ENCODE peak calls at places on chromosomes 13 and 19, in five cellular contexts. O is Peyer's patch, Q is type B pancreatic cell, C is fibroblast of lung, I is astrocyte of the spinal cord. A is an unnamed sample.

GRCh38 chr13:51976890-51977289 is 34.4 kb downstream of the ATP7B start:
- DNase-seq in O (no peak), I (no peak), Q (no peak), C (no peak), A (no peak)

GRCh38 chr19:45762870-45763631 is 6.0 kb downstream of the SIX5 start:
- DNase-seq in C (no peak), I (no peak), O (no peak), Q (no peak), A (no peak)

GRCh38 chr13:39485314-39485700 is 117.7 kb downstream of the LHFPL6 start:
- DNase-seq in C (no peak), O (no peak), I (peak), Q (no peak), A (no peak)

GRCh38 chr19:4575978-4576933 is 16.8 kb upstream of the SEMA6B start:
- DNase-seq in I (peak), Q (no peak), C (peak), O (peak), A (peak)

GRCh38 chr19:46678110-46678732 is 17.2 kb upstream of the DACT3 start:
- DNase-seq in Q (no peak), I (no peak), C (no peak), O (no peak), A (peak)

GRCh38 chr19:52936151-52936957 is 13.1 kb upstream of the ZNF888 start:
- DNase-seq in I (no peak), O (no peak), C (no peak), Q (no peak), A (no peak)

GRCh38 chr13:26458196-26458734 is 99.2 kb upstream of the WASF3 start:
- DNase-seq in C (no peak), Q (no peak), O (no peak), I (no peak), A (no peak)

GRCh38 chr13:27281420-27281819 is 10.8 kb downstream of the RASL11A start:
- DNase-seq in C (no peak), Q (no peak), O (peak), I (no peak), A (no peak)

GRCh38 chr13:20340136-20340758 is 108.1 kb upstream of the GJB6 start:
- DNase-seq in Q (no peak), O (no peak), I (no peak), C (peak), A (no peak)

GRCh38 chr19:10976200-10976892 is 15.5 kb downstream of the SMARCA4 start:
- DNase-seq in I (no peak), Q (no peak), C (no peak), O (no peak), A (no peak)

GRCh38 chr19:10984166-10984735 is 23.4 kb downstream of the SMARCA4 start:
- DNase-seq in O (no peak), C (no peak), Q (no peak), I (no peak), A (no peak)

GRCh38 chr19:10981496-10981895 is 20.7 kb downstream of the SMARCA4 start:
- DNase-seq in I (peak), Q (no peak), O (no peak), C (peak), A (peak)

GRCh38 chr19:10977773-10978155 is 16.9 kb downstream of the SMARCA4 start:
- DNase-seq in I (no peak), Q (no peak), O (no peak), C (no peak), A (no peak)

DNA sequence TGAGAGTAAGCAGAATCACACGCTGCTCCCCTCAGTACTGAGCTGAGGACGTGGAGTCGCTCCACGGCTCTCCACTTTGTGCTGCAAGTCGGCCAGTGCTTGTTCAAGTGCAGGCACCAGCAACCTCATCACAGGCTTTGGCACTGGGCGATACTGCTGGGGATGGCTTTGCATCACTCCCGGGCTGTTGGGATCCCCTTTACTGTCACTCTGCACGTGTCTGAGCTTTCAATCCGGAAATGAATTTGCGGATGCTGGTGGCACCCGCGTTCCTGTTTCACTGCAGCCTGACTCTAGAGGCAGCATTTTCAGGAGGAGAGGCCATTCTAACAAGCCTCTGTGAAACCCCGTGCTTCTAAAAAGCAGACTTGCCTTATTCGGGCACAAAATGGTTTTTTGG is 19.1 kb downstream of the SMARCA4 start:
- DNase-seq in C (peak), I (no peak), Q (no peak), O (peak), A (no peak)
- TF ChIP-seq CTCF in C (no peak), I (no peak), Q (no peak), O (no peak), A (no peak)

DNA sequence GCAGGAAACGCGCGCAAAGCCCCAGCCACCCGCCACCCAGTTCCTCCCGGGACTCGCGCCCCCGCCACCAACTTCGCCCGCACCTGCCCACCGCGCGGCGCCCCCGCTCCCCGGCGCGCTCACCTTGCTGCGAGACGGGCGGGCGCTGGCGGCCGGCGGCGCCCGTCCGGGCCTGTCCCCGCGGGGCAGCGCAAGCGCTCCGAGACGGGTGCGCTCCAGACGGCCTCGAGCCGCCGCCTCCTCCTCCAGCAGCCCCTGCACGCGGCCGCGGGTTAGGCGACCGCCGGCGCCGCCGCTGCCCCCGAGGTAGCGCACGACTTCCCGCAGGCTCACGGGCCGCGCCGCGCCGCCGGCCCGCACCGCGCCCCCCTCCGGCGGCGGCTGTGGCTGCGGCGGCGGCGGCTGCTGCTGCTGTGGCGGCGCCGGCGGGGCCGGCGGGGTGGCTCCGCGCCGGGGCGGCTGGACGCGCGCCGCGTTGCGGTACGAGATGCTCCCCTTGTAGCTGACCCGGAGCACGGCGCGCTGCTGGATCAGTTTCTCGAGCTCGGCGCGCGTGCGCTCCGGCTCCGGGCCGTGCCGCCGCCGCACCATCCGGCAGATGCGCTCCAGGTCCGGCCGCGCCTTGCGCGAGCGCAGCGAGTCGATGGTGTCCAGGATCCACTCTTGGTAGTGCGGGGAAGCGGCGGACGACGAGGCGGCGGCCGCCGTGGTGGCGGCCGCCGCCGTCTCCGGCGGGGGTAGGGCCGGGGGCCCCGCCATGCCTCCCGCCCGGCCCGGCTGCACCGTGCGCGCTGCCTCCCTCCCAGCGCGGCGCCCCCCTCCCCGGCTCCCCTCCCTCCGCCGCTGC is 666 bp downstream of the SAMD1 start:
- DNase-seq in I (peak), C (peak), Q (no peak), O (peak), A (no peak)
- TF ChIP-seq CTCF in I (no peak), C (no peak), Q (peak), O (no peak), A (peak)

GRCh38 chr19:6472713-6473112 is 8.6 kb downstream of the CRB3 start:
- DNase-seq in C (no peak), Q (no peak), O (no peak), I (no peak), A (no peak)

GRCh38 chr19:6475321-6476108 is 6.1 kb downstream of the DENND1C start:
- DNase-seq in O (no peak), C (no peak), Q (no peak), I (no peak), A (no peak)

GRCh38 chr19:6476155-6476895 is 5.3 kb downstream of the DENND1C start:
- DNase-seq in O (peak), I (peak), Q (peak), C (peak), A (peak)

GRCh38 chr19:6471076-6471475 is 7.0 kb downstream of the CRB3 start:
- DNase-seq in Q (no peak), C (no peak), I (no peak), O (no peak), A (no peak)

GRCh38 chr19:6473652-6474051 is 7.9 kb downstream of the DENND1C start:
- DNase-seq in O (peak), C (no peak), I (no peak), Q (no peak), A (no peak)
- TF ChIP-seq CTCF in O (no peak), C (no peak), I (no peak), Q (no peak), A (no peak)

GRCh38 chr19:47819841-47820244 is 1.9 kb upstream of the CRX start:
- DNase-seq in O (no peak), Q (no peak), C (no peak), I (no peak), A (no peak)

GRCh38 chr19:47813304-47813994 is 8.3 kb upstream of the CRX start:
- DNase-seq in I (peak), C (peak), O (peak), Q (peak), A (peak)

GRCh38 chr19:47813995-47814328 is 7.8 kb upstream of the CRX start:
- DNase-seq in Q (no peak), I (no peak), C (no peak), O (no peak), A (no peak)
- TF ChIP-seq CTCF in Q (peak), I (no peak), C (no peak), O (no peak), A (no peak)

GRCh38 chr13:109747524-109747923 is 38.9 kb downstream of the IRS2 start:
- DNase-seq in C (peak), I (no peak), Q (no peak), O (peak), A (no peak)
- TF ChIP-seq CTCF in C (peak), I (peak), Q (peak), O (no peak), A (no peak)